ENCODE peak calls at places on chromosome 18, in nine cellular contexts. Z, G, Q, H, I, M, J, T and F are unnamed samples.

GRCh38 chr18:76908277-76908676 is 85.9 kb downstream of the ZNF236 start:
- DNase-seq in Z (no peak), H (no peak), Q (no peak), I (no peak), T (no peak), G (no peak), M (no peak), J (no peak), F (no peak)

GRCh38 chr18:27787543-27787942 is 389.4 kb downstream of the CDH2 start:
- DNase-seq in H (no peak), Z (no peak), Q (no peak), I (no peak), J (no peak), M (no peak), T (no peak), G (no peak), F (no peak)

GRCh38 chr18:48356909-48357631 is 52.1 kb downstream of the ZBTB7C start:
- DNase-seq in J (no peak), M (no peak), Q (no peak), T (no peak), Z (no peak), G (no peak), I (no peak), H (no peak), F (peak; percentile 76)

GRCh38 chr18:30903566-30903965 is 139.0 kb downstream of the DSC3 start:
- DNase-seq in H (no peak), G (no peak), Z (no peak), I (no peak), T (no peak), M (no peak), Q (no peak), J (no peak), F (no peak)

GRCh38 chr18:46449499-46449898 is 207.5 kb downstream of the LOXHD1 start:
- DNase-seq in T (no peak), J (no peak), Z (no peak), I (no peak), H (no peak), G (no peak), Q (no peak), M (no peak), F (no peak)

GRCh38 chr18:48687694-48688042 is 148.8 kb downstream of the CTIF start:
- DNase-seq in G (no peak), Q (no peak), I (no peak), M (no peak), H (no peak), Z (no peak), T (no peak), J (no peak), F (no peak)

GRCh38 chr18:8480506-8481328 is 128.5 kb upstream of the RAB12 start:
- DNase-seq in H (peak; percentile 84), I (no peak), T (no peak), Z (no peak), M (no peak), J (no peak), G (no peak), Q (peak; percentile 24), F (no peak)

GRCh38 chr18:7760967-7761946 is 194.1 kb downstream of the PTPRM start:
- DNase-seq in H (peak; percentile 79), I (no peak), M (no peak), T (no peak), Q (no peak), G (no peak), Z (no peak), J (no peak), F (no peak)

GRCh38 chr18:10006261-10006903 is 92.6 kb downstream of the VAPA start:
- DNase-seq in G (no peak), Z (no peak), Q (no peak), H (peak; percentile 59), J (no peak), M (no peak), T (no peak), I (no peak), F (no peak)

GRCh38 chr18:78780719-78781600 is 198.7 kb upstream of the SALL3 start:
- DNase-seq in Z (no peak), I (no peak), H (no peak), T (no peak), Q (no peak), M (no peak), J (no peak), G (no peak), F (no peak)

GRCh38 chr18:31598021-31598805 is 6.5 kb downstream of the TTR start:
- DNase-seq in G (no peak), Q (no peak), I (no peak), J (no peak), H (no peak), T (no peak), M (no peak), Z (no peak), F (no peak)

GRCh38 chr18:8901019-8901418 is 195.7 kb downstream of the MTCL1 start:
- DNase-seq in J (no peak), G (no peak), H (no peak), Z (no peak), I (no peak), T (no peak), M (no peak), Q (no peak), F (no peak)

GRCh38 chr18:54228364-54228763 is 3.9 kb upstream of the MBD2 start:
- DNase-seq in T (no peak), Z (no peak), H (no peak), M (no peak), G (no peak), J (no peak), Q (no peak), I (no peak), F (no peak)

GRCh38 chr18:76493213-76494107 is 1.6 kb downstream of the ZNF516 start:
- DNase-seq in H (peak; percentile 33), T (peak; percentile 84), J (peak; percentile 65), G (no peak), Q (peak; percentile 25), I (no peak), Z (peak; percentile 14), M (peak; percentile 11), F (no peak)

GRCh38 chr18:11847811-11848210 is 3.4 kb upstream of the CHMP1B start:
- DNase-seq in M (no peak), I (no peak), G (no peak), Z (no peak), T (no peak), J (no peak), H (no peak), Q (no peak), F (no peak)

GRCh38 chr18:23108496-23108895 is 26.8 kb upstream of the CABLES1 start:
- DNase-seq in Z (no peak), G (no peak), M (no peak), Q (no peak), H (peak; percentile 54), I (no peak), J (no peak), T (no peak), F (no peak)

GRCh38 chr18:63762518-63762917 is 12.7 kb upstream of the SERPINB7 start:
- DNase-seq in T (no peak), Z (no peak), I (no peak), G (no peak), Q (no peak), H (peak; percentile 14), J (no peak), M (no peak), F (no peak)

GRCh38 chr18:75249672-75250470 is 39.3 kb downstream of the TSHZ1 start:
- DNase-seq in I (no peak), M (no peak), Q (no peak), H (no peak), J (peak; percentile 62), Z (peak; percentile 12), G (no peak), T (no peak), F (no peak)

GRCh38 chr18:10291568-10291981 is 162.9 kb upstream of the APCDD1 start:
- DNase-seq in T (no peak), Q (peak; percentile 60), J (no peak), G (no peak), H (no peak), Z (no peak), M (no peak), I (no peak), F (no peak)

GRCh38 chr18:58525517-58525916 is 103.4 kb downstream of the ALPK2 start:
- DNase-seq in H (no peak), I (no peak), J (no peak), T (no peak), G (no peak), M (no peak), Z (no peak), Q (no peak), F (no peak)

GRCh38 chr18:7567487-7568425 is 640 bp downstream of the PTPRM start:
- DNase-seq in M (peak; percentile 34), H (peak; percentile 71), T (peak; percentile 45), I (no peak), Q (peak; percentile 67), Z (no peak), G (peak; percentile 39), J (peak; percentile 58), F (peak; percentile 59)